ENCODE peak calls at places on chromosomes 1 and 21, in six cellular contexts. One of them, this sample, is unnamed.

GRCh38 chr1:20399606-20400180 is 86.3 kb downstream of the CAMK2N1 start:
- DNase-seq in BE2C: no peak
- DNase-seq in suprapubic skin: peak; percentile 56
- DNase-seq in neural progenitor cell: no peak
- DNase-seq in cardiac muscle cell: no peak
- DNase-seq in GM13977: no peak
- DNase-seq in this sample: no peak

GRCh38 chr1:42680921-42681683 is 1.1 kb upstream of the YBX1 start:
- DNase-seq in suprapubic skin: no peak
- DNase-seq in BE2C: no peak
- DNase-seq in neural progenitor cell: peak; percentile 23
- DNase-seq in cardiac muscle cell: peak; percentile 32
- DNase-seq in GM13977: no peak
- DNase-seq in this sample: peak; percentile 35

GRCh38 chr1:17643861-17644703 is 104.6 kb downstream of the ARHGEF10L start:
- DNase-seq in suprapubic skin: no peak
- DNase-seq in BE2C: no peak
- DNase-seq in GM13977: no peak
- DNase-seq in cardiac muscle cell: no peak
- DNase-seq in neural progenitor cell: no peak
- DNase-seq in this sample: no peak

GRCh38 chr1:231395051-231395995 is 26.8 kb downstream of the EGLN1 start:
- DNase-seq in suprapubic skin: no peak
- DNase-seq in GM13977: no peak
- DNase-seq in cardiac muscle cell: peak; percentile 97
- DNase-seq in BE2C: no peak
- DNase-seq in neural progenitor cell: no peak
- DNase-seq in this sample: no peak

GRCh38 chr1:158026641-158027040 is 33.2 kb downstream of the KIRREL1 start:
- DNase-seq in neural progenitor cell: no peak
- DNase-seq in suprapubic skin: no peak
- DNase-seq in BE2C: no peak
- DNase-seq in cardiac muscle cell: no peak
- DNase-seq in GM13977: no peak
- DNase-seq in this sample: no peak

GRCh38 chr1:246632584-246633168 is 66.4 kb downstream of the CNST start:
- DNase-seq in neural progenitor cell: peak; percentile 8
- DNase-seq in suprapubic skin: no peak
- DNase-seq in GM13977: no peak
- DNase-seq in cardiac muscle cell: peak; percentile 38
- DNase-seq in BE2C: no peak
- DNase-seq in this sample: no peak

GRCh38 chr1:189929501-189930099 is 548.1 kb downstream of the BRINP3 start:
- DNase-seq in cardiac muscle cell: no peak
- DNase-seq in suprapubic skin: no peak
- DNase-seq in neural progenitor cell: no peak
- DNase-seq in BE2C: peak; percentile 21
- DNase-seq in GM13977: no peak
- DNase-seq in this sample: no peak

GRCh38 chr1:55305735-55306134 is 90.6 kb upstream of the USP24 start:
- DNase-seq in neural progenitor cell: no peak
- DNase-seq in suprapubic skin: no peak
- DNase-seq in BE2C: no peak
- DNase-seq in cardiac muscle cell: no peak
- DNase-seq in GM13977: no peak
- DNase-seq in this sample: no peak

GRCh38 chr1:162676767-162677166 is 44.5 kb downstream of the DDR2 start:
- DNase-seq in neural progenitor cell: no peak
- DNase-seq in suprapubic skin: no peak
- DNase-seq in cardiac muscle cell: peak; percentile 58
- DNase-seq in BE2C: no peak
- DNase-seq in GM13977: no peak
- DNase-seq in this sample: no peak

GRCh38 chr1:31764307-31765040 is at the start of gene ADGRB2:
- DNase-seq in suprapubic skin: no peak
- DNase-seq in BE2C: peak; percentile 49
- DNase-seq in GM13977: peak; percentile 67
- DNase-seq in cardiac muscle cell: no peak
- DNase-seq in neural progenitor cell: peak; percentile 89
- DNase-seq in this sample: no peak

GRCh38 chr1:211501671-211502413 is 9.9 kb upstream of the RD3 start:
- DNase-seq in cardiac muscle cell: peak; percentile 43
- DNase-seq in BE2C: no peak
- DNase-seq in suprapubic skin: no peak
- DNase-seq in GM13977: no peak
- DNase-seq in neural progenitor cell: no peak
- DNase-seq in this sample: no peak

GRCh38 chr1:183945432-183946308 is 91.9 kb downstream of the COLGALT2 start:
- DNase-seq in GM13977: no peak
- DNase-seq in BE2C: no peak
- DNase-seq in suprapubic skin: no peak
- DNase-seq in cardiac muscle cell: peak; percentile 23
- DNase-seq in neural progenitor cell: peak; percentile 88
- DNase-seq in this sample: no peak

GRCh38 chr1:115105836-115106235 is 16.5 kb upstream of the TSPAN2 start:
- DNase-seq in suprapubic skin: no peak
- DNase-seq in cardiac muscle cell: no peak
- DNase-seq in BE2C: no peak
- DNase-seq in GM13977: no peak
- DNase-seq in neural progenitor cell: no peak
- DNase-seq in this sample: no peak

GRCh38 chr1:37474697-37475379 is 458 bp downstream of the ZC3H12A start:
- DNase-seq in BE2C: no peak
- DNase-seq in suprapubic skin: peak; percentile 84
- DNase-seq in GM13977: no peak
- DNase-seq in cardiac muscle cell: peak; percentile 35
- DNase-seq in neural progenitor cell: no peak
- DNase-seq in this sample: no peak

GRCh38 chr1:182507685-182508084 is 57.7 kb downstream of the RGSL1 start:
- DNase-seq in cardiac muscle cell: no peak
- DNase-seq in BE2C: no peak
- DNase-seq in neural progenitor cell: no peak
- DNase-seq in suprapubic skin: no peak
- DNase-seq in GM13977: no peak
- DNase-seq in this sample: no peak

GRCh38 chr1:64986903-64987871 is 20.8 kb upstream of the JAK1 start:
- DNase-seq in cardiac muscle cell: peak; percentile 10
- DNase-seq in neural progenitor cell: no peak
- DNase-seq in suprapubic skin: no peak
- DNase-seq in BE2C: no peak
- DNase-seq in GM13977: peak; percentile 70
- DNase-seq in this sample: peak; percentile 81

GRCh38 chr1:164240081-164240480 is 318.9 kb upstream of the PBX1 start:
- DNase-seq in neural progenitor cell: peak; percentile 21
- DNase-seq in GM13977: no peak
- DNase-seq in cardiac muscle cell: peak; percentile 9
- DNase-seq in BE2C: no peak
- DNase-seq in suprapubic skin: no peak
- DNase-seq in this sample: no peak

GRCh38 chr1:181033128-181033798 is 520 bp upstream of the MR1 start:
- DNase-seq in GM13977: no peak
- DNase-seq in BE2C: no peak
- DNase-seq in suprapubic skin: no peak
- DNase-seq in neural progenitor cell: no peak
- DNase-seq in cardiac muscle cell: peak; percentile 45
- DNase-seq in this sample: peak; percentile 62

GRCh38 chr1:40901886-40902633 is 39.9 kb upstream of the CITED4 start:
- DNase-seq in GM13977: no peak
- DNase-seq in BE2C: no peak
- DNase-seq in cardiac muscle cell: peak; percentile 58
- DNase-seq in neural progenitor cell: no peak
- DNase-seq in suprapubic skin: no peak
- DNase-seq in this sample: peak; percentile 21

GRCh38 chr1:208332774-208333126 is 88.6 kb upstream of the PLXNA2 start:
- DNase-seq in suprapubic skin: no peak
- DNase-seq in GM13977: no peak
- DNase-seq in neural progenitor cell: no peak
- DNase-seq in cardiac muscle cell: no peak
- DNase-seq in BE2C: no peak
- DNase-seq in this sample: no peak

GRCh38 chr1:228502522-228502921 is 15.3 kb downstream of the RNF187 start:
- DNase-seq in suprapubic skin: no peak
- DNase-seq in BE2C: no peak
- DNase-seq in GM13977: no peak
- DNase-seq in cardiac muscle cell: no peak
- DNase-seq in neural progenitor cell: no peak
- DNase-seq in this sample: no peak

GRCh38 chr1:35577071-35577998 is 4.2 kb downstream of the TFAP2E start:
- DNase-seq in neural progenitor cell: peak; percentile 42
- DNase-seq in GM13977: peak; percentile 82
- DNase-seq in suprapubic skin: no peak
- DNase-seq in BE2C: no peak
- DNase-seq in cardiac muscle cell: no peak
- DNase-seq in this sample: peak; percentile 83

GRCh38 chr1:62746086-62746808 is 37.7 kb upstream of the ATG4C start:
- DNase-seq in BE2C: no peak
- DNase-seq in neural progenitor cell: peak; percentile 36
- DNase-seq in suprapubic skin: no peak
- DNase-seq in GM13977: peak; percentile 63
- DNase-seq in cardiac muscle cell: peak; percentile 75
- DNase-seq in this sample: peak; percentile 43

GRCh38 chr1:20726932-20727745 is 5.4 kb downstream of the SH2D5 start:
- DNase-seq in BE2C: no peak
- DNase-seq in GM13977: no peak
- DNase-seq in cardiac muscle cell: no peak
- DNase-seq in suprapubic skin: no peak
- DNase-seq in neural progenitor cell: no peak
- DNase-seq in this sample: no peak

GRCh38 chr1:206513312-206514111 is 6.2 kb downstream of the RASSF5 start:
- DNase-seq in cardiac muscle cell: peak; percentile 92
- DNase-seq in neural progenitor cell: no peak
- DNase-seq in BE2C: no peak
- DNase-seq in suprapubic skin: no peak
- DNase-seq in GM13977: no peak
- DNase-seq in this sample: no peak

GRCh38 chr1:180503274-180503862 is 991 bp upstream of the ACBD6 start:
- DNase-seq in GM13977: peak; percentile 48
- DNase-seq in neural progenitor cell: no peak
- DNase-seq in cardiac muscle cell: peak; percentile 42
- DNase-seq in BE2C: no peak
- DNase-seq in suprapubic skin: no peak
- DNase-seq in this sample: no peak

GRCh38 chr1:180360333-180361075 is 130.4 kb downstream of the LHX4 start:
- DNase-seq in BE2C: no peak
- DNase-seq in suprapubic skin: no peak
- DNase-seq in cardiac muscle cell: no peak
- DNase-seq in GM13977: no peak
- DNase-seq in neural progenitor cell: no peak
- DNase-seq in this sample: no peak

GRCh38 chr1:23597635-23598388 is 38.5 kb upstream of the ID3 start:
- DNase-seq in GM13977: no peak
- DNase-seq in BE2C: no peak
- DNase-seq in cardiac muscle cell: no peak
- DNase-seq in neural progenitor cell: peak; percentile 50
- DNase-seq in suprapubic skin: no peak
- DNase-seq in this sample: no peak

GRCh38 chr1:108199231-108199657 is 899 bp downstream of the SLC25A24 start:
- DNase-seq in cardiac muscle cell: peak; percentile 49
- DNase-seq in BE2C: no peak
- DNase-seq in suprapubic skin: no peak
- DNase-seq in neural progenitor cell: peak; percentile 52
- DNase-seq in GM13977: no peak
- DNase-seq in this sample: peak; percentile 15

GRCh38 chr1:230327892-230328284 is 98.2 kb downstream of the PGBD5 start:
- DNase-seq in neural progenitor cell: no peak
- DNase-seq in BE2C: no peak
- DNase-seq in suprapubic skin: no peak
- DNase-seq in cardiac muscle cell: no peak
- DNase-seq in GM13977: peak; percentile 60
- DNase-seq in this sample: peak; percentile 53

DNA sequence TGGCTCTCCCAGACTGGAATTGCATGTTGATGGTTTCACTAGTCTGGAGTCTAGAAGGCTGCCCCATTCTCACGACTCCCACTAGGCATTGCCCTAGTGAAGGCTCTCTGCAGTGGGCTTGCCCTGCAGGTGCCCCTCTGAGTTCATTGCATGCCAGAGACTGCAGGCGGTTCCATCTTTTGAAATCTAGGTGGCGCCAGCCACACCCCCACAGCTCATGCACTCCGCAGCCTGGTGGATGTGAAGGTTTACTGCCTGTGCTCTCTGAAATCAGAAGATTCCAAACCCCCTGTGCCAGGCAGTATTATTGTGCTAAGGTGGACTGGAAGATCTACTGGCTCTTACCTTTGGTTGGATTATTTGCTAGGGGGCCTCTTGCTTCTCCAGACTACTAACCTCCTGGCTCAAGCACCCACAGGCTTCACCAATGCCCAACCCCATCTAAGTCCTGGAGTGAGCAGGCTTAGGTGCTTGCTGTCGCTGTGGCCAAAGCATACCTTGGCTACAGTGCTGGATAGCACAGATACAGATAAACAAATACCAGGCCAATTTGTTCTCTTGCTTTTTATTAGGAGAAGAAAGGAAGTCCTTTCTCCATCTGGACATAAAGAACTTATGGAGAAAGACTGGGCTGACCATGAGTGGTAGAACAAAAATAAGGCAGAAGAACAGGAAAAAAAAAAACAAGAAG is 83.5 kb upstream of the SIM2 start:
- DNase-seq in GM13977: no peak
- DNase-seq in suprapubic skin: no peak
- DNase-seq in neural progenitor cell: peak; percentile 31
- DNase-seq in cardiac muscle cell: no peak
- DNase-seq in BE2C: no peak
- DNase-seq in this sample: no peak
- TF ChIP-seq CTCF in GM13977: peak; percentile 15
- TF ChIP-seq CTCF in suprapubic skin: no peak
- TF ChIP-seq CTCF in neural progenitor cell: peak; percentile 42
- TF ChIP-seq CTCF in cardiac muscle cell: peak; percentile 9
- TF ChIP-seq CTCF in BE2C: peak; percentile 34
- TF ChIP-seq CTCF in this sample: peak; percentile 24

DNA sequence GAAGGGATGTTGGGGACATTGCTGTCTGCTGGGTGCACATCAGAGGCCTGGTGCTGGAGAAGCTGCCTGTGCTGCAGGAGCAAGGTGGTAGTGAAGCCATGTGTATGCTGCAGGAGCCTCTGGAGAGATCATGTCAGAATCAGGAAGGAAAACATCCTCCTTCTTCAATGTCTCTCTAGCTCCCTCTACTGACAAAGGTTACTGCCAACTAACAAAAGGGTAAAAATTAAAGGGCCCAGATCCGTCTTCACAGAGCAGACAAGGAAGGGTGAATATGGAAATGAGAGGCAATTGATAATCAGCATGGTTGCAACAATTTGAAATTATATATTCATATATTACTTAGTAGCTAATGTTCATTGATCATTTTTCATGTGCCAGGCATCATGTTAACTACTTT is 32.2 kb downstream of the FAM177B start:
- DNase-seq in GM13977: no peak
- DNase-seq in suprapubic skin: no peak
- DNase-seq in cardiac muscle cell: no peak
- DNase-seq in neural progenitor cell: no peak
- DNase-seq in BE2C: no peak
- DNase-seq in this sample: peak; percentile 21
- TF ChIP-seq CTCF in GM13977: peak; percentile 13
- TF ChIP-seq CTCF in suprapubic skin: no peak
- TF ChIP-seq CTCF in cardiac muscle cell: no peak
- TF ChIP-seq CTCF in neural progenitor cell: peak; percentile 26
- TF ChIP-seq CTCF in BE2C: peak; percentile 32
- TF ChIP-seq CTCF in this sample: peak; percentile 18

GRCh38 chr1:116531917-116532316 is 38.9 kb downstream of the CD58 start:
- DNase-seq in neural progenitor cell: no peak
- DNase-seq in BE2C: no peak
- DNase-seq in suprapubic skin: no peak
- DNase-seq in GM13977: no peak
- DNase-seq in cardiac muscle cell: no peak
- DNase-seq in this sample: no peak
- TF ChIP-seq CTCF in neural progenitor cell: no peak
- TF ChIP-seq CTCF in BE2C: no peak
- TF ChIP-seq CTCF in suprapubic skin: no peak
- TF ChIP-seq CTCF in GM13977: no peak
- TF ChIP-seq CTCF in cardiac muscle cell: no peak
- TF ChIP-seq CTCF in this sample: no peak

GRCh38 chr1:26541816-26542711 is 12.5 kb downstream of the RPS6KA1 start:
- DNase-seq in GM13977: peak; percentile 88
- DNase-seq in neural progenitor cell: peak; percentile 72
- DNase-seq in suprapubic skin: no peak
- DNase-seq in BE2C: peak; percentile 67
- DNase-seq in cardiac muscle cell: peak; percentile 98
- DNase-seq in this sample: peak; percentile 94
- TF ChIP-seq CTCF in GM13977: peak; percentile 53
- TF ChIP-seq CTCF in neural progenitor cell: peak; percentile 47
- TF ChIP-seq CTCF in suprapubic skin: no peak
- TF ChIP-seq CTCF in BE2C: peak; percentile 29
- TF ChIP-seq CTCF in cardiac muscle cell: peak; percentile 46
- TF ChIP-seq CTCF in this sample: peak; percentile 71